ENCODE peak calls at places on chromosomes 5 and 9, in six cellular contexts. E is AG09309, D is Caco-2, N is AG04450, G is IMR-90, W is fibroblast of villous mesenchyme. Y is an unnamed sample.

GRCh38 chr9:131997779-131998178 is 81.9 kb downstream of the MED27 start:
- DNase-seq in E (no peak), W (peak), D (no peak), N (no peak), G (peak), Y (no peak)

GRCh38 chr5:14869286-14870164 is 2.1 kb downstream of the ANKH start:
- DNase-seq in D (no peak), W (no peak), E (no peak), G (no peak), N (no peak), Y (no peak)

GRCh38 chr5:127958421-127959011 is 125.0 kb upstream of the SLC12A2 start:
- DNase-seq in D (peak), G (no peak), E (no peak), W (no peak), N (no peak), Y (no peak)

GRCh38 chr9:76576344-76576743 is 117.4 kb downstream of the GCNT1 start:
- DNase-seq in D (no peak), E (peak), W (peak), G (peak), N (no peak), Y (peak)

GRCh38 chr9:12266758-12267157 is 426.4 kb upstream of the TYRP1 start:
- DNase-seq in N (no peak), D (no peak), W (no peak), E (no peak), G (no peak), Y (no peak)

GRCh38 chr5:141866111-141866510 is 12.1 kb downstream of the PCDH1 start:
- DNase-seq in G (no peak), D (no peak), W (no peak), E (no peak), N (no peak), Y (no peak)

GRCh38 chr5:170648546-170648945 is 135.0 kb upstream of the GABRP start:
- DNase-seq in G (peak), D (no peak), N (no peak), W (peak), E (no peak), Y (no peak)

GRCh38 chr5:94064025-94064424 is 322.6 kb upstream of the POU5F2 start:
- DNase-seq in G (no peak), E (no peak), W (no peak), D (no peak), N (no peak), Y (no peak)

GRCh38 chr9:130343445-130343918 is 77.9 kb downstream of the HMCN2 start:
- DNase-seq in G (no peak), D (peak), W (no peak), E (no peak), N (no peak), Y (no peak)

GRCh38 chr5:118529361-118530154 is 458.8 kb downstream of the DTWD2 start:
- DNase-seq in E (no peak), D (no peak), W (no peak), N (no peak), G (no peak), Y (no peak)

GRCh38 chr9:12629091-12629490 is 64.1 kb upstream of the TYRP1 start:
- DNase-seq in E (no peak), N (no peak), D (no peak), W (no peak), G (no peak), Y (no peak)

GRCh38 chr9:117821943-117822342 is 117.7 kb downstream of the TLR4 start:
- DNase-seq in E (no peak), G (no peak), D (no peak), N (no peak), W (no peak), Y (no peak)

GRCh38 chr9:127256324-127256723 is 8.2 kb upstream of the GARNL3 start:
- DNase-seq in D (no peak), E (no peak), G (no peak), W (no peak), N (no peak), Y (no peak)

GRCh38 chr9:86406366-86406765 is 52.2 kb upstream of the TUT7 start:
- DNase-seq in D (no peak), W (peak), E (no peak), G (peak), N (peak), Y (peak)

GRCh38 chr9:107809859-107810492 is 320.4 kb upstream of the KLF4 start:
- DNase-seq in N (no peak), W (peak), G (peak), D (no peak), E (no peak), Y (peak)

GRCh38 chr5:77645158-77645994 is 6.9 kb upstream of the OTP start:
- DNase-seq in D (peak), E (no peak), W (no peak), G (no peak), N (no peak), Y (no peak)

GRCh38 chr5:79171846-79172245 is 60.2 kb downstream of the BHMT start:
- DNase-seq in G (no peak), W (no peak), D (no peak), N (no peak), E (no peak), Y (no peak)

GRCh38 chr9:21993893-21994525 is at the start of gene CDKN2A:
- DNase-seq in E (no peak), D (peak), G (peak), W (peak), N (no peak), Y (no peak)

GRCh38 chr5:127228540-127229184 is 61.9 kb upstream of the MEGF10 start:
- DNase-seq in N (no peak), G (no peak), W (peak), D (peak), E (no peak), Y (no peak)

GRCh38 chr5:84032404-84032803 is 311.7 kb upstream of the HAPLN1 start:
- DNase-seq in W (peak), G (peak), D (no peak), N (no peak), E (no peak), Y (peak)

GRCh38 chr5:167653645-167654106 is 637.8 kb upstream of the WWC1 start:
- DNase-seq in E (no peak), W (no peak), D (peak), N (no peak), G (peak), Y (no peak)

GRCh38 chr5:147688965-147689364 is 93.6 kb downstream of the JAKMIP2 start:
- DNase-seq in D (no peak), G (no peak), W (peak), N (no peak), E (no peak), Y (peak)

GRCh38 chr5:111461261-111461671 is 51.1 kb downstream of the STARD4 start:
- DNase-seq in N (no peak), G (peak), W (peak), E (no peak), D (no peak), Y (peak)

DNA sequence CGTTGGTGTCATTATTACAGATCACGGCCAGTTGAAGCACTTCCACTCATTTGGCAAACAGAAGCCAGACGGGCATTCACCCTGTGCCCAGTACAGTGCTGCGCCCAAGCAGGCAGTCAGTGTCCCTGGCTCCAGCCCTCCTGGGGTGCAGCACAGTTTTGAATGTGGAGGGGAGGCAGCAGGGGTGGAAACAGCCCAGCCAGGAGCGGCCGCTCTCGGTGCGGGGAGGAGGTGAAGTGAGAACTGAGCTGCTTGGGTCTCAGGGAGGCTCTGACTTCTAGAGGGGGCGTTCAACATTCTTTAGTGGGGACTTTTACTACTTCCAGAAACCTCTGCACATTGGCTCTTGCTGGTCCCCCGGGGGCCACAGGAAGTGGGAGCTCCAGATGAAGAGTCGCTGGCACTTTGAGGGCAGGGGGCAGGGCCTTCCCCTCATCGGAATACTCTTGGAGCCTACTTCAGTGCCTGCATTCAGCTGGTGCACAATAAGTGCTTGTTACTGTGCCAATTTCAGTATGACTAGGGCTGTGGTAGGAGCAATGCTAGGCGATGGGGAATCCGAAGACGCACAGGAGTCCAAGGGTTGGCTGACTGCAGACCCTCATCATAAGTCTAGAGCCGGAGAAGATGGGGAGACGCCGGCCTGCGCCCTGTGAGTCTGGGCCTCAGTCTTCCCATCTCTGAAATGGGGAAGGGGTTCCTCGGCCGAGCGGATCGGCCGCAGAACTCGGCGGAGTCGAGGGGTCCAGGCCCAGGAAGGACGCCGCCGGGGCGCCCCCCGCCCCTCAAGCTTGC is 482 bp upstream of the NEK6 start:
- DNase-seq in G (no peak), W (no peak), E (no peak), N (no peak), D (no peak), Y (peak)
- H3K4me3 ChIP-seq in G (peak), W (peak), E (peak), N (peak), D (peak), Y (peak)

DNA sequence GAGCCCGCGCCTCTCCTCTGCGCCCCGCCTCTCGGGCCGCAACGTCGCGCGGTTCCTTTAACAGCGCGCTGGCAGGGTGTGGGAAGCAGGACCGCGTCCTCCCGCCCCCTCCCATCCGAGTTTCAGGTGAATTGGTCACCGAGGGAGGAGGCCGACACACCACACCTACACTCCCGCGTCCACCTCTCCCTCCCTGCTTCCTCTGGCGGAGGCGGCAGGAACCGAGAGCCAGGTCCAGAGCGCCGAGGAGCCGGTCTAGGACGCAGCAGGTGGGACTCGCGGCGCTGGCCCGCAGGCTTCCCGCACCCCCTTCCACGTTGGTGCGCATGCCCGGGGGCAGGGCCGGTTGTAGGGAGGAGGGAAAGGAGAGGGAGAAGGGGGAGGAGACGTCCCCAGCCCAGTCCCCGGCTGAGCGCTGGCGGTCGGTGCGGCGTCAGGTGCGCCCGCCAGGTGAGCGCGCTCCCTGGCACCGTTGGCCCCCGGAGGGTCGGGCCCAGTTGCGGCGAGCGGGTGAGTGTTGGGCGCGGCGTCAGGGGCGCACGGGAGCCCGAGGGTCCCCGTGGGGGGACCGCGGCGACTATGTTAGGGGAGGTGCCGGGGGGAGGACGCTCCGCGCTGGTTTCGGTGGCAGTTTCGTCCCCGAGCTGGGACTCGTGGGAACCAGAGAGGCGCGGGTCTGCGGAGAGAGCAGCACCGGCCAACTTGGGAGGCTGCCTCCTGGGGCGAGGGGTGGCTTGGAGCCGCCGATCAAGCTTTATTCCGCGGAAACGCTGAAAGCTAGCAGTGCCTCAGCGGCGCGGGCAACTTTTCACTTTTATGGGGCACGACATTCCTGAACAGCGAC is at the start of gene OCLN:
- DNase-seq in W (no peak), N (no peak), D (peak), G (no peak), E (no peak), Y (no peak)
- TF ChIP-seq CTCF in W (no peak), N (no peak), D (no peak), G (no peak), E (no peak), Y (no peak)

GRCh38 chr9:503881-504852 is 289.5 kb downstream of the DOCK8 start:
- DNase-seq in D (peak), N (no peak), W (peak), G (peak), E (no peak), Y (peak)

GRCh38 chr9:504921-505821 is 290.5 kb downstream of the DOCK8 start:
- DNase-seq in W (no peak), D (peak), G (no peak), N (no peak), E (no peak), Y (no peak)

DNA sequence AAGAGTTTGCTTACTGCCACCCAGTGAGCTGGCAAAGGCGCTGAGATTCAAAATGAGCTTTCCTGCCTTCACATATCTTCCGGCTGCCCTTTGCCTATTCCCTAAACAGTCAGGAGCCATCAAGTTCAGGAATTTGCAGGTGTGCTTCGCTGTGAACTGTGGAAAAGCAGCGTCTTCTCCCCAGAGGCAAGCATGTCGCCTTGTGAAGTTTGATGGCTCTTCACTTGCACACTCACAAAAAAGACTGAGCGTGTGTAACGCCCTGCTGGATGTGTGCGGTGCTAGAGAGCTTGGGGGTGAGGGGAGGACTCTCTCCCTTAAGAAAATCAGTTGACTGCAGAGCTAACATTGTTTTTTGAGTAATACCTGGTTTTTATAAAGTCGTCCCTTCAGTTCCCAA is 288.7 kb downstream of the DOCK8 start:
- DNase-seq in E (no peak), D (no peak), W (no peak), N (no peak), G (no peak), Y (no peak)
- H3K4me3 ChIP-seq in E (no peak), D (peak), W (no peak), N (no peak), G (no peak), Y (no peak)

GRCh38 chr9:134455537-134455936 is 129.3 kb downstream of the RXRA start:
- DNase-seq in D (no peak), G (no peak), W (no peak), N (no peak), E (no peak), Y (no peak)

GRCh38 chr9:134456740-134457315 is 130.6 kb downstream of the RXRA start:
- DNase-seq in W (no peak), N (no peak), G (no peak), E (no peak), D (no peak), Y (no peak)

GRCh38 chr9:134457321-134457923 is 131.2 kb downstream of the RXRA start:
- DNase-seq in D (no peak), G (no peak), E (no peak), W (no peak), N (no peak), Y (no peak)

GRCh38 chr9:134455010-134455409 is 128.8 kb downstream of the RXRA start:
- DNase-seq in E (no peak), G (no peak), D (no peak), W (no peak), N (no peak), Y (no peak)

GRCh38 chr9:134455951-134456739 is 129.9 kb downstream of the RXRA start:
- DNase-seq in W (peak), E (peak), G (peak), N (peak), D (no peak), Y (peak)
- TF ChIP-seq CTCF in W (no peak), E (no peak), G (no peak), N (no peak), D (no peak), Y (no peak)

DNA sequence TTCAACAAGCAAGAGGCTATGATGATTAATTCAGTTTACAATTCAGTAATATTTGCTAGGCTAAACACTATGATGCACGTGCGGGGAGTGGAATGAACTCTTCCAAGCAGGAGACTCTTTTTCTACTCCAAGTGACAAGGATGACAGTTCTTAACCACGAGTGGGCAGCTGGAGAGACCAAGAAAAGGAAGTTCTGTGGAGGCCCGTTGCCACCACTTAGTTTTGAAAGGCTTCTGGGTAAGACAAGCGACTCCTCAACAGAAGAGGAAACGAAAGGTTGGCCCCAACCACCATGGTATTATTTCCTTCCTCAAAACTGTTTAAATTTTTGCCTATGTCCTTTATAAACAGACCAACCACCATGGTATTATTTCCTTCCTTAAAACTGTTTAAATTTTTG is 2.8 kb downstream of the DCAF12 start:
- DNase-seq in E (no peak), N (no peak), W (no peak), D (no peak), G (no peak), Y (no peak)
- H3K4me3 ChIP-seq in E (no peak), N (no peak), W (no peak), D (no peak), G (no peak), Y (no peak)

Y was measured in cardiac fibroblast.